ENCODE peak calls at places on chromosomes 7 and 10, in seven cellular contexts. O, C, D, P, V, M and J are unnamed samples.

GRCh38 chr7:142248-142955 is 50.0 kb upstream of the FAM20C start:
- DNase-seq in O (no peak), C (peak; percentile 83), D (peak; percentile 80), P (no peak), V (peak; percentile 96), M (no peak), J (no peak)

GRCh38 chr7:99041526-99041925 is 102.4 kb downstream of the SMURF1 start:
- DNase-seq in O (no peak), C (no peak), D (no peak), P (no peak), V (no peak), M (no peak), J (no peak)

GRCh38 chr10:83357004-83357403 is 782.3 kb upstream of the GHITM start:
- DNase-seq in O (no peak), C (no peak), D (no peak), P (no peak), V (no peak), M (no peak), J (no peak)

GRCh38 chr7:151762501-151763245 is 114.2 kb downstream of the PRKAG2 start:
- DNase-seq in O (no peak), C (no peak), D (peak; percentile 58), P (no peak), V (no peak), M (no peak), J (no peak)

GRCh38 chr7:107179326-107180163 is 10.7 kb downstream of the HBP1 start:
- DNase-seq in O (peak; percentile 43), C (no peak), D (no peak), P (no peak), V (no peak), M (no peak), J (no peak)

GRCh38 chr10:21095494-21096055 is 198.5 kb upstream of the NEBL start:
- DNase-seq in O (no peak), C (no peak), D (no peak), P (no peak), V (no peak), M (no peak), J (no peak)

GRCh38 chr10:3482200-3482993 is 302.6 kb downstream of the KLF6 start:
- DNase-seq in O (peak; percentile 95), C (no peak), D (peak; percentile 88), P (peak; percentile 72), V (peak; percentile 49), M (peak; percentile 43), J (peak; percentile 97)

GRCh38 chr7:40194743-40195142 is 59.9 kb downstream of the SUGCT start:
- DNase-seq in O (peak; percentile 88), C (no peak), D (no peak), P (no peak), V (no peak), M (no peak), J (no peak)

GRCh38 chr10:78507761-78508160 is 474.1 kb downstream of the RPS24 start:
- DNase-seq in O (no peak), C (no peak), D (peak; percentile 79), P (no peak), V (no peak), M (no peak), J (peak; percentile 58)

GRCh38 chr7:26490631-26491624 is 199.3 kb downstream of the SNX10 start:
- DNase-seq in O (no peak), C (no peak), D (no peak), P (peak; percentile 80), V (no peak), M (peak; percentile 7), J (no peak)

GRCh38 chr7:147279516-147279915 is 1162.9 kb downstream of the CNTNAP2 start:
- DNase-seq in O (no peak), C (no peak), D (no peak), P (no peak), V (no peak), M (no peak), J (no peak)

GRCh38 chr7:156318926-156319325 is 321.6 kb upstream of the RNF32 start:
- DNase-seq in O (no peak), C (no peak), D (no peak), P (no peak), V (no peak), M (no peak), J (no peak)

GRCh38 chr10:76727009-76727408 is 910.6 kb downstream of the KCNMA1 start:
- DNase-seq in O (no peak), C (no peak), D (no peak), P (no peak), V (no peak), M (no peak), J (no peak)

GRCh38 chr10:79304479-79305087 is 42.7 kb upstream of the PPIF start:
- DNase-seq in O (no peak), C (peak; percentile 22), D (no peak), P (no peak), V (no peak), M (no peak), J (no peak)

GRCh38 chr7:71301167-71301566 is 169.2 kb downstream of the GALNT17 start:
- DNase-seq in O (no peak), C (no peak), D (no peak), P (no peak), V (no peak), M (no peak), J (no peak)

GRCh38 chr7:96775046-96775445 is 65.4 kb upstream of the SEM1 start:
- DNase-seq in O (no peak), C (no peak), D (no peak), P (no peak), V (no peak), M (no peak), J (no peak)

GRCh38 chr7:100082978-100083377 is 1.5 kb upstream of the ZNF3 start:
- DNase-seq in O (no peak), C (no peak), D (no peak), P (no peak), V (no peak), M (no peak), J (no peak)

GRCh38 chr7:100080895-100081534 is 508 bp downstream of the ZNF3 start:
- DNase-seq in O (peak; percentile 56), C (no peak), D (no peak), P (peak; percentile 9), V (no peak), M (no peak), J (no peak)

GRCh38 chr7:100079024-100079560 is 2.4 kb downstream of the ZNF3 start:
- DNase-seq in O (no peak), C (no peak), D (no peak), P (no peak), V (no peak), M (no peak), J (no peak)

GRCh38 chr7:100085515-100085914 is 3.3 kb upstream of the COPS6 start:
- DNase-seq in O (no peak), C (no peak), D (no peak), P (no peak), V (no peak), M (no peak), J (no peak)

GRCh38 chr7:100081535-100082102 is at the start of gene ZNF3:
- DNase-seq in O (peak; percentile 99), C (peak; percentile 99), D (peak; percentile 99), P (peak; percentile 99), V (peak; percentile 98), M (peak; percentile 99), J (peak; percentile 99)
- TF ChIP-seq POLR2A in O (peak; percentile 90), C (peak; percentile 64), D (peak; percentile 70), P (peak; percentile 54), V (no peak), M (peak; percentile 62), J (peak; percentile 20)

DNA sequence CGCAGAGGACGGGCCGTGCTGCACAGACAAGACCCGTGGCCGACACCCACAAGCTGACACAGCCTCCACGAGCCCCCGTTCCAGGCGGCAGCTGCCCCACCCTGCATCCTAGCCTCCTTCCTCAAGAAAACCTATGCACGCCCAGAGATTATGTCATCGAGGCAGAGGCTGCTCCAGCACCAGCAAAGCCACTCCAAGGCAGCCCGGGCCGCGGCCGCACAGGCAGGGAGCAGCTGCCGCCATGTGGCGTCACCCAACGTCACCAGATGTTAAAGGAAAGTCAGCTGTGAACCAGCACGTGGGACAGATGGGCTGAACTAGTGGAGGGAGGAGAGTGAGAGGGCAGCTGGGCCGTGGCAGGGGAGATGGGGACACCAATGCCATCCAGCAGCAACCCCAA is 59.8 kb downstream of the STK32C start:
- DNase-seq in O (no peak), C (no peak), D (no peak), P (no peak), V (no peak), M (no peak), J (no peak)
- H3K4me3 ChIP-seq in O (no peak overlapping the region), C (no peak overlapping the region), D (no peak overlapping the region), P (no peak overlapping the region), V (peak overlapping the region; percentile 26), M (no peak overlapping the region), J (no peak overlapping the region)

DNA sequence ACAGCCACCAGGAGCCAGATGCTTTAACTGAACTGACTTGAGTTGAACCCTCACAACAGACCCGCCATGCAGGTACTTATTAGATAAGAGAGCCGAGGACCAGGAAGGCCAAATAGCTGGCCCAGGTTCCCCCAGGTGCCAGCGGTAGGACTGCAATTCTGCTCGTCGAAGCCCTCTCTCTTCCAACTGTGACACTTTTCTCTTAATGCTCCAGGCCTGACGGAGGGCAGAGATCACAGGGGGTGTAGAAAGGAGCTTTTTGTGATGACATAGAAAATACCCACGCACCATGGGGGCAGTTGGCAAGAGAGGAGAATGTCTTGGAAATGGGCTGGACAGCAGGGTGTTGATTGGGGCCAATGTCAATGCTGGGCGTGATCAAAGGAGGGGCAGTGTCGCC is 208.5 kb downstream of the PLXNA4 start:
- DNase-seq in O (no peak), C (no peak), D (no peak), P (no peak), V (no peak), M (no peak), J (no peak)
- H3K27me3 ChIP-seq in O (no peaks in the 10 kb centered on the region), C (no peaks in the 10 kb centered on the region), D (no peaks in the 10 kb centered on the region), P (no peaks in the 10 kb centered on the region), V (no peaks in the 10 kb centered on the region), M (no peaks in the 10 kb centered on the region), J (no peaks in the 10 kb centered on the region)

GRCh38 chr10:72261323-72262018 is 12.3 kb upstream of the DDIT4 start:
- DNase-seq in O (no peak), C (no peak), D (no peak), P (no peak), V (peak; percentile 36), M (no peak), J (no peak)
- TF ChIP-seq POLR2A in O (no peak), C (no peak), D (no peak), P (no peak), V (no peak), M (no peak), J (no peak)